ENCODE peak calls at places on chromosomes 1 and 21, in ten cellular contexts. Y, B, O, U, I, P, S, R, A and M are unnamed samples.

GRCh38 chr1:199700551-199700950 is 327.0 kb upstream of the NR5A2 start:
- DNase-seq in Y (no peak), B (no peak), O (no peak), U (no peak), I (no peak), P (no peak), S (no peak), R (no peak), A (no peak), M (no peak)

GRCh38 chr1:179955731-179956130 is 1.1 kb downstream of the CEP350 start:
- DNase-seq in Y (no peak), B (no peak), O (peak), U (no peak), I (no peak), P (no peak), S (no peak), R (no peak), A (no peak), M (no peak)

GRCh38 chr21:36910581-36911307 is 55.7 kb downstream of the HLCS start:
- DNase-seq in Y (peak), B (no peak), O (no peak), U (no peak), I (no peak), P (no peak), S (no peak), R (no peak), A (peak), M (no peak)

GRCh38 chr1:231040019-231040799 is at the start of gene FAM89A:
- DNase-seq in Y (peak), B (peak), O (peak), U (peak), I (peak), P (peak), S (peak), R (no peak), A (peak), M (peak)

GRCh38 chr1:93694039-93694438 is 12.4 kb upstream of the BCAR3 start:
- DNase-seq in Y (no peak), B (no peak), O (no peak), U (no peak), I (no peak), P (no peak), S (no peak), R (no peak), A (no peak), M (no peak)

GRCh38 chr1:52249831-52250230 is 107.9 kb downstream of the ZFYVE9 start:
- DNase-seq in Y (peak), B (no peak), O (no peak), U (no peak), I (no peak), P (no peak), S (no peak), R (no peak), A (no peak), M (no peak)

GRCh38 chr1:216914974-216915373 is 191.7 kb upstream of the ESRRG start:
- DNase-seq in Y (peak), B (no peak), O (peak), U (no peak), I (no peak), P (no peak), S (no peak), R (no peak), A (no peak), M (no peak)

GRCh38 chr1:94643776-94644175 is 102.2 kb upstream of the F3 start:
- DNase-seq in Y (no peak), B (no peak), O (no peak), U (no peak), I (no peak), P (no peak), S (no peak), R (no peak), A (no peak), M (no peak)

GRCh38 chr1:243336163-243336562 is 80.3 kb downstream of the SDCCAG8 start:
- DNase-seq in Y (no peak), B (no peak), O (no peak), U (no peak), I (no peak), P (no peak), S (no peak), R (no peak), A (no peak), M (no peak)

GRCh38 chr1:6544831-6545230 is 9.5 kb downstream of the NOL9 start:
- DNase-seq in Y (no peak), B (no peak), O (no peak), U (no peak), I (no peak), P (no peak), S (no peak), R (no peak), A (no peak), M (no peak)

GRCh38 chr1:6546326-6546725 is 8.0 kb downstream of the NOL9 start:
- DNase-seq in Y (no peak), B (no peak), O (no peak), U (no peak), I (no peak), P (no peak), S (no peak), R (no peak), A (peak), M (no peak)

GRCh38 chr1:6545276-6545934 is 8.9 kb downstream of the NOL9 start:
- DNase-seq in Y (no peak), B (no peak), O (no peak), U (no peak), I (no peak), P (no peak), S (no peak), R (no peak), A (no peak), M (no peak)

DNA sequence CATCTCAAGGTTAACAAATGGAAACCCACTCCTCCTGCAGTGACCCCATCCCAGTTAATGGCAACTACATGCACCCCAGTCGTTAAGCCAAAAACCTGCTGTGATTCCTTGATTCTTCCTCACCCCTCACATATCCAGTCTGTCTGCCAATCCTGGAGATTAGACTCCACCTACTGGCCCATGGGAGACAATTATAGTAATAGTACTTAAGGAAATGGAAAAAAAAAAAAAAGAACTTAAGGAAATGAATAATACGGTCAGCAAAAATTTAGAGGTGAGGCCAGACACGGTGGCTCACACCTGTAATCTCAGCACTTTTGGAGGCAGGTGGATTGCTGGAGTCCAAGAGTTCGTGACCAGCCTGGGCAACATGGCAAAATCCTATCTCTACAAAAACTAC is 7.0 kb downstream of the NOL9 start:
- DNase-seq in Y (no peak), B (no peak), O (peak), U (no peak), I (no peak), P (no peak), S (no peak), R (no peak), A (no peak), M (no peak)
- TF ChIP-seq CTCF in Y (no peak), B (no peak), O (no peak), U (no peak), I (no peak), P (no peak), S (no peak), R (no peak), A (peak), M (no peak)

GRCh38 chr1:40838980-40839942 is 22.9 kb downstream of the CITED4 start:
- DNase-seq in Y (no peak), B (no peak), O (no peak), U (no peak), I (no peak), P (no peak), S (no peak), R (no peak), A (no peak), M (no peak)

GRCh38 chr1:40839943-40840335 is 22.2 kb downstream of the CITED4 start:
- DNase-seq in Y (no peak), B (no peak), O (no peak), U (no peak), I (no peak), P (no peak), S (no peak), R (no peak), A (no peak), M (no peak)

GRCh38 chr1:40841602-40842001 is 20.6 kb downstream of the CITED4 start:
- DNase-seq in Y (no peak), B (no peak), O (no peak), U (no peak), I (no peak), P (no peak), S (no peak), R (no peak), A (no peak), M (no peak)

GRCh38 chr1:40842201-40842600 is 20.0 kb downstream of the CITED4 start:
- DNase-seq in Y (no peak), B (no peak), O (no peak), U (no peak), I (no peak), P (no peak), S (no peak), R (no peak), A (no peak), M (no peak)

DNA sequence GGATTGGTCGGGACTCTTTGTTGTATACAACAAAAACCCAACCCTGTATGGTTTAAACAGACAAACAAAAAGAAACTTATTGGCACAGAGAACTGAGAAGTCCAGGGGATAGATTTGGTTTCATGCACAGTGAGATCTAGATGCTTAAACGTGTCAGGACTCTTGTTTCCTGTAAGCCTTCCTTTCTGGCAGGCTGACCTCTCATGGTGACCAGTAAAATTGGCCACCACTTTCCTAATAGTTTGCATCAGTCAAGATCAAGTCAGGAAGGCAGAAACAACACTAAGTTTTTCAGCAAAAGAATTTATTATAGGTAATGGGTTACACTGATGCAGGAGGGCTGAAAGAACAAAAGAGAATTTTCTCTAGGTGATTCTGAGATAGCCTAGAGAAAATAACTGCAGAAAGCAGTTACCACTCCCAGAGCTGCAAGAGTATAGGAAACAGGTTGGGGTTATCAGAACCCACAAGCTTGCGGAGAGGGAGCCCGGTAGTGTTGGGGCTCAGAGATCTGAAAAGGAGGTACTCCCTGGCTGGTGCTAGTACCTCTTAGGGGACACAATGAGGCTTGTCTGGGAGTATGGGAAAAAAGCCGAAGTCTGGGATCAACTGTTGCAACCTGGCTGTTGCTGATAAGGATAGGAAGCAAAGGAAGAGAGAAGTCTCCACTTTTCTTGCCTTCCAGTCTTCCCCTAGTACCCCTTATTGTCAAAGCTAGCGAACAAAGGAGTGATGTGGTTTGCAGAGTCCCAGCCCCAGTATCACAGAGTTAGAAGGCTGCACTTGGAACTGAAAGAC is 21.4 kb downstream of the CITED4 start:
- DNase-seq in Y (no peak), B (no peak), O (no peak), U (no peak), I (no peak), P (no peak), S (no peak), R (no peak), A (no peak), M (no peak)
- TF ChIP-seq CTCF in Y (peak), B (no peak), O (no peak), U (no peak), I (no peak), P (no peak), S (no peak), R (no peak), A (peak), M (no peak)

DNA sequence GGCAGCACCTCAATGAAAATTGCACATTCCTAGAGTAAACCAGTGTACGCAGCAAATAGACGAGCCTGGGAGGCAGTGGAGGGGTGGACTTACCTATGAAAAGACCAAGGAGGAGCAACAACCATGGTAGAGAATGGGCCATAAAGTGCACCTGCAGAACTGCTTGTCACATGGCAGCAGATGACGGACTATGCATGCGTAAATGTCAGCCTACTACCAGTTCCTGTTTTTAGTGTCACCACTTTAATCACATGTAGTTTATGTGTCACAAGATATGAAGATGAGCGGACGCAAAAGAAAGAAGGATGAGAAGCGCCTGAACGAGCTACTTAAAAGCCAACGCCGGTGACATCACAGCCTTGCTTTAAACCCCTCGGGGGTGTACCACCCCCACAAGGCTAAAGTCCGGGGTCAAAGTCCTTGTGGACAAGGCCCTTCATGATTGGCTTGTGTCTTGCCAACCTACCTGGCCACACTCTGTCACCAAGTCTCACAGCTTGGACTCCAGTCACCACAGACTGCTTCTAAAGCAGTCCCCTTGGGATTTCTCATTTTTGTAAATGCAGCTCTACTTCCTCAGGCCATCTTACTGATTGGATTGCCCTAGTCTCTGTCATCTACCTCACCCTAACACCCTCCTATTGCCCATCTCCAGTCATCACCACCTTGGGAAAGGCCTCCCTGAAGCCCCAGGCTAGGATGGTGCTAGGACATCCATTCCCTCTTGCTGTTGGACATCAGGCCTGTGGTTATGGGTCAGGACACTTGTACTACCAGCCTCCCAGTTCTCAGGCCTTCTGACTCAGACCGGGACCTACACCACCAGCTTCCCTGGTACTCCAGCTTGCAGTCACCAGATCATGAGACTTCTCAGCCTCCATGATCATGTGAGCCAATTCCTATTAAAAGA is 6.0 kb upstream of the LY9 start:
- DNase-seq in Y (no peak), B (peak), O (peak), U (no peak), I (no peak), P (no peak), S (no peak), R (no peak), A (no peak), M (no peak)
- TF ChIP-seq CTCF in Y (no peak), B (no peak), O (no peak), U (no peak), I (no peak), P (no peak), S (no peak), R (no peak), A (no peak), M (no peak)

GRCh38 chr1:88737338-88737927 is 53.4 kb downstream of the PKN2 start:
- DNase-seq in Y (no peak), B (no peak), O (no peak), U (no peak), I (no peak), P (no peak), S (no peak), R (no peak), A (no peak), M (no peak)

GRCh38 chr1:88741413-88741812 is 57.3 kb downstream of the PKN2 start:
- DNase-seq in Y (peak), B (no peak), O (no peak), U (no peak), I (no peak), P (no peak), S (no peak), R (no peak), A (no peak), M (no peak)

GRCh38 chr1:88735909-88736308 is 51.8 kb downstream of the PKN2 start:
- DNase-seq in Y (no peak), B (no peak), O (no peak), U (no peak), I (no peak), P (no peak), S (no peak), R (no peak), A (no peak), M (no peak)

GRCh38 chr1:88740784-88741183 is 56.7 kb downstream of the PKN2 start:
- DNase-seq in Y (no peak), B (no peak), O (no peak), U (no peak), I (no peak), P (no peak), S (no peak), R (no peak), A (no peak), M (no peak)

DNA sequence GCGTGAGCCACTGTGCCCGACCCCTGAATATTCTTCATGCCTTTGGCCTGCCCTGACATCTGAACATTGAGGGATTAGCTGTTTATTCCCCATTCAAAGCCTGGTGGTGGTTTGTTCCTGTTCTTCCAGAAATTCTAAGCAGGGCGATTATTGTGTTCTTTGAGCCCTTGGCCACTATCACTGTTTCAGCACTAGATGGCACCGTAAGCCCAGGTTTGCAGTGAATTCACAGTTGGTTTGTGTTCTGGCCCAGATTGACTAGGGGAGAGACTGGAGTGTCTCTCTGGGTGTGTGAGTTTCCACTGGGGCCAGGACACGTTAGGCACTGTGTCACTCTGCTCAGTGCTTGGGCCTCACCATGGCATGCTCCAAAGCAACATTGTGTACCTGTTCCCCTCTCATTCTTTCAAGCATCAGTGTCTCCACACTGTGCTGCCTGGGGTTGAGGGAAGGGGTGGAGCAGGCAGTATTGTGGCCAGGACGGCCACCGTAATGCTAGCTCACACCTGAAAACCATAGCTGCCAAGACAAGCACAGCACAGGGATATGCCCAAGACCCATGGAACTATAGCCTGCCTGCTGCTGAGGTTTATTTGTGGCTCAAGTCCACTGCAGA is 52.7 kb downstream of the PKN2 start:
- DNase-seq in Y (peak), B (no peak), O (peak), U (no peak), I (peak), P (peak), S (no peak), R (no peak), A (no peak), M (no peak)
- TF ChIP-seq CTCF in Y (peak), B (no peak), O (peak), U (no peak), I (peak), P (no peak), S (no peak), R (no peak), A (peak), M (no peak)

GRCh38 chr1:9070421-9071015 is 1.1 kb upstream of the SLC2A5 start:
- DNase-seq in Y (no peak), B (no peak), O (no peak), U (no peak), I (no peak), P (no peak), S (no peak), R (no peak), A (no peak), M (no peak)

GRCh38 chr1:9066945-9067807 is 2.3 kb downstream of the SLC2A5 start:
- DNase-seq in Y (peak), B (no peak), O (peak), U (no peak), I (no peak), P (no peak), S (no peak), R (no peak), A (peak), M (no peak)

GRCh38 chr1:9068971-9069323 is 488 bp downstream of the SLC2A5 start:
- DNase-seq in Y (no peak), B (no peak), O (peak), U (no peak), I (no peak), P (no peak), S (no peak), R (no peak), A (no peak), M (no peak)

GRCh38 chr1:9071554-9072235 is 2.3 kb upstream of the SLC2A5 start:
- DNase-seq in Y (no peak), B (no peak), O (no peak), U (no peak), I (no peak), P (no peak), S (no peak), R (no peak), A (no peak), M (no peak)

GRCh38 chr1:9069324-9070100 is at the start of gene SLC2A5:
- DNase-seq in Y (no peak), B (peak), O (peak), U (no peak), I (peak), P (no peak), S (no peak), R (no peak), A (peak), M (no peak)
- TF ChIP-seq CTCF in Y (no peak), B (no peak), O (no peak), U (no peak), I (no peak), P (no peak), S (no peak), R (no peak), A (no peak), M (no peak)

GRCh38 chr1:2932671-2933350 is 88.5 kb upstream of the ACTRT2 start:
- DNase-seq in Y (no peak), B (no peak), O (no peak), U (no peak), I (no peak), P (no peak), S (no peak), R (no peak), A (no peak), M (no peak)
- TF ChIP-seq CTCF in Y (no peak), B (no peak), O (no peak), U (no peak), I (no peak), P (no peak), S (no peak), R (no peak), A (no peak), M (no peak)